ENCODE peak calls at places on chromosomes 6 and 20, in five cellular contexts. One of them, this sample, is unnamed.

GRCh38 chr20:12093062-12093796 is 175.5 kb downstream of the BTBD3 start:
- DNase-seq in stomach: no peak
- DNase-seq in CD8-positive, alpha-beta T cell: no peak
- DNase-seq in A549: no peak
- DNase-seq in CD8-positive, alpha-beta memory T cell: no peak
- DNase-seq in this sample: no peak

GRCh38 chr20:43746344-43747137 is 19.7 kb upstream of the GTSF1L start:
- DNase-seq in stomach: no peak
- DNase-seq in CD8-positive, alpha-beta T cell: no peak
- DNase-seq in A549: no peak
- DNase-seq in CD8-positive, alpha-beta memory T cell: no peak
- DNase-seq in this sample: no peak

GRCh38 chr6:113875470-113875869 is 18.3 kb downstream of the MARCKS start:
- DNase-seq in stomach: no peak
- DNase-seq in CD8-positive, alpha-beta T cell: no peak
- DNase-seq in A549: no peak
- DNase-seq in CD8-positive, alpha-beta memory T cell: no peak
- DNase-seq in this sample: no peak

GRCh38 chr20:49045440-49046086 is 549 bp upstream of the CSE1L start:
- DNase-seq in stomach: peak; percentile 37
- DNase-seq in CD8-positive, alpha-beta T cell: no peak
- DNase-seq in A549: no peak
- DNase-seq in CD8-positive, alpha-beta memory T cell: no peak
- DNase-seq in this sample: no peak

GRCh38 chr20:3590164-3590563 is 73.0 kb downstream of the GFRA4 start:
- DNase-seq in stomach: no peak
- DNase-seq in CD8-positive, alpha-beta T cell: no peak
- DNase-seq in A549: no peak
- DNase-seq in CD8-positive, alpha-beta memory T cell: no peak
- DNase-seq in this sample: no peak

GRCh38 chr6:133341607-133342158 is 100.5 kb downstream of the EYA4 start:
- DNase-seq in stomach: no peak
- DNase-seq in CD8-positive, alpha-beta T cell: no peak
- DNase-seq in A549: no peak
- DNase-seq in CD8-positive, alpha-beta memory T cell: no peak
- DNase-seq in this sample: no peak

GRCh38 chr6:166743925-166744653 is 117.0 kb upstream of the RPS6KA2 start:
- DNase-seq in stomach: no peak
- DNase-seq in CD8-positive, alpha-beta T cell: no peak
- DNase-seq in A549: no peak
- DNase-seq in CD8-positive, alpha-beta memory T cell: no peak
- DNase-seq in this sample: no peak

GRCh38 chr20:8981482-8981881 is 87.4 kb upstream of the PLCB4 start:
- DNase-seq in stomach: peak; percentile 46
- DNase-seq in CD8-positive, alpha-beta T cell: no peak
- DNase-seq in A549: no peak
- DNase-seq in CD8-positive, alpha-beta memory T cell: no peak
- DNase-seq in this sample: no peak

GRCh38 chr6:33112148-33112547 is 36.4 kb downstream of the HLA-DPB1 start:
- DNase-seq in stomach: no peak
- DNase-seq in CD8-positive, alpha-beta T cell: no peak
- DNase-seq in A549: no peak
- DNase-seq in CD8-positive, alpha-beta memory T cell: peak; percentile 37
- DNase-seq in this sample: no peak

GRCh38 chr6:170256641-170257040 is 34.2 kb downstream of the DLL1 start:
- DNase-seq in stomach: no peak
- DNase-seq in CD8-positive, alpha-beta T cell: no peak
- DNase-seq in A549: no peak
- DNase-seq in CD8-positive, alpha-beta memory T cell: no peak
- DNase-seq in this sample: no peak

GRCh38 chr6:47059216-47059885 is 17.2 kb upstream of the ADGRF1 start:
- DNase-seq in stomach: no peak
- DNase-seq in CD8-positive, alpha-beta T cell: no peak
- DNase-seq in A549: no peak
- DNase-seq in CD8-positive, alpha-beta memory T cell: no peak
- DNase-seq in this sample: no peak

GRCh38 chr6:155943635-155944034 is 488.0 kb upstream of the NOX3 start:
- DNase-seq in stomach: no peak
- DNase-seq in CD8-positive, alpha-beta T cell: no peak
- DNase-seq in A549: no peak
- DNase-seq in CD8-positive, alpha-beta memory T cell: no peak
- DNase-seq in this sample: no peak

GRCh38 chr6:14200047-14200446 is 82.5 kb downstream of the CD83 start:
- DNase-seq in stomach: no peak
- DNase-seq in CD8-positive, alpha-beta T cell: no peak
- DNase-seq in A549: no peak
- DNase-seq in CD8-positive, alpha-beta memory T cell: no peak
- DNase-seq in this sample: no peak

GRCh38 chr6:148304976-148305375 is 37.7 kb upstream of the SASH1 start:
- DNase-seq in stomach: no peak
- DNase-seq in CD8-positive, alpha-beta T cell: no peak
- DNase-seq in A549: no peak
- DNase-seq in CD8-positive, alpha-beta memory T cell: no peak
- DNase-seq in this sample: no peak

GRCh38 chr20:59273699-59274380 is 26.6 kb upstream of the EDN3 start:
- DNase-seq in stomach: no peak
- DNase-seq in CD8-positive, alpha-beta T cell: no peak
- DNase-seq in A549: no peak
- DNase-seq in CD8-positive, alpha-beta memory T cell: no peak
- DNase-seq in this sample: no peak

GRCh38 chr20:51195419-51195901 is 172.6 kb upstream of the KCNG1 start:
- DNase-seq in stomach: no peak
- DNase-seq in CD8-positive, alpha-beta T cell: no peak
- DNase-seq in A549: no peak
- DNase-seq in CD8-positive, alpha-beta memory T cell: no peak
- DNase-seq in this sample: no peak

GRCh38 chr6:137827977-137828815 is 38.9 kb upstream of the TNFAIP3 start:
- DNase-seq in stomach: no peak
- DNase-seq in CD8-positive, alpha-beta T cell: no peak
- DNase-seq in A549: no peak
- DNase-seq in CD8-positive, alpha-beta memory T cell: peak; percentile 20
- DNase-seq in this sample: no peak

GRCh38 chr6:107534762-107535161 is 44.8 kb downstream of the SOBP start:
- DNase-seq in stomach: no peak
- DNase-seq in CD8-positive, alpha-beta T cell: no peak
- DNase-seq in A549: no peak
- DNase-seq in CD8-positive, alpha-beta memory T cell: no peak
- DNase-seq in this sample: no peak

GRCh38 chr20:2507875-2508630 is 662 bp downstream of the ZNF343 start:
- DNase-seq in stomach: peak; percentile 27
- DNase-seq in CD8-positive, alpha-beta T cell: no peak
- DNase-seq in A549: peak; percentile 46
- DNase-seq in CD8-positive, alpha-beta memory T cell: peak; percentile 6
- DNase-seq in this sample: no peak

GRCh38 chr6:166640342-166641043 is 13.4 kb upstream of the RPS6KA2 start:
- DNase-seq in stomach: peak; percentile 59
- DNase-seq in CD8-positive, alpha-beta T cell: no peak
- DNase-seq in A549: no peak
- DNase-seq in CD8-positive, alpha-beta memory T cell: no peak
- DNase-seq in this sample: no peak

GRCh38 chr6:169777896-169778295 is 26.5 kb downstream of the ERMARD start:
- DNase-seq in stomach: no peak
- DNase-seq in CD8-positive, alpha-beta T cell: no peak
- DNase-seq in A549: no peak
- DNase-seq in CD8-positive, alpha-beta memory T cell: no peak
- DNase-seq in this sample: no peak

GRCh38 chr6:11298651-11299420 is 66.4 kb upstream of the NEDD9 start:
- DNase-seq in stomach: peak; percentile 49
- DNase-seq in CD8-positive, alpha-beta T cell: no peak
- DNase-seq in A549: no peak
- DNase-seq in CD8-positive, alpha-beta memory T cell: no peak
- DNase-seq in this sample: no peak

GRCh38 chr20:36824142-36824940 is 50.8 kb upstream of the DSN1 start:
- DNase-seq in stomach: no peak
- DNase-seq in CD8-positive, alpha-beta T cell: no peak
- DNase-seq in A549: no peak
- DNase-seq in CD8-positive, alpha-beta memory T cell: no peak
- DNase-seq in this sample: no peak

GRCh38 chr6:66926060-66926459 is 1219.0 kb upstream of the EYS start:
- DNase-seq in stomach: no peak
- DNase-seq in CD8-positive, alpha-beta T cell: no peak
- DNase-seq in A549: no peak
- DNase-seq in CD8-positive, alpha-beta memory T cell: no peak
- DNase-seq in this sample: no peak

GRCh38 chr6:50714487-50715379 is 1.4 kb downstream of the TFAP2D start:
- DNase-seq in stomach: no peak
- DNase-seq in CD8-positive, alpha-beta T cell: no peak
- DNase-seq in A549: no peak
- DNase-seq in CD8-positive, alpha-beta memory T cell: no peak
- DNase-seq in this sample: no peak

GRCh38 chr6:139531148-139531547 is 156.7 kb upstream of the CITED2 start:
- DNase-seq in stomach: no peak
- DNase-seq in CD8-positive, alpha-beta T cell: no peak
- DNase-seq in A549: no peak
- DNase-seq in CD8-positive, alpha-beta memory T cell: no peak
- DNase-seq in this sample: peak; percentile 41

GRCh38 chr20:9909167-9909566 is 70.3 kb upstream of the PAK5 start:
- DNase-seq in stomach: no peak
- DNase-seq in CD8-positive, alpha-beta T cell: no peak
- DNase-seq in A549: no peak
- DNase-seq in CD8-positive, alpha-beta memory T cell: no peak
- DNase-seq in this sample: no peak

GRCh38 chr6:117441824-117442264 is 16.1 kb upstream of the ROS1 start:
- DNase-seq in stomach: no peak
- DNase-seq in CD8-positive, alpha-beta T cell: no peak
- DNase-seq in A549: peak; percentile 13
- DNase-seq in CD8-positive, alpha-beta memory T cell: no peak
- DNase-seq in this sample: no peak
- H3K4me3 ChIP-seq in stomach: no peak overlapping the region
- H3K4me3 ChIP-seq in CD8-positive, alpha-beta T cell: no peak overlapping the region
- H3K4me3 ChIP-seq in A549: no peak overlapping the region
- H3K4me3 ChIP-seq in CD8-positive, alpha-beta memory T cell: no peak overlapping the region
- H3K4me3 ChIP-seq in this sample: no peak overlapping the region

DNA sequence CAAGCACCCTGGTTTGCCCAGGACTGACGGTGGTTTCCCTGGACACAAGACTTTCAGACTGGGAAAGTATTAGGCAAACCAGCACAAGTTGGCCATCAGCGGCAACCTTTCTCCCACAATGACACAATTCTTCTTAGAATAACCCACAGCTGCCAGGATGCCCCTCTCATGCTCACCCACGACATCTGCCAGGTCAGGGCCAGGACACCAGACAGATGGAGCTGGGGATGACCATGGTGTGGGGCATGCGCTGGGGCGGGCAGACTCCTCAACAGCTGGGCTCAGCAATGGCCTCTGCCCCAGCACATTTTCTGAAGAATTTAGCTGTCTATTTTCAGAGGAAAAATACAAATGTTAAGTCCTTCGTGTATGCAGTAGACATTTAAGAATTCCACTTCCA is 226.4 kb downstream of the FNDC1 start:
- DNase-seq in stomach: no peak
- DNase-seq in CD8-positive, alpha-beta T cell: no peak
- DNase-seq in A549: no peak
- DNase-seq in CD8-positive, alpha-beta memory T cell: no peak
- DNase-seq in this sample: no peak
- H3K9me3 ChIP-seq in stomach: peaks cover 5% of the 10 kb centered on the region
- H3K9me3 ChIP-seq in CD8-positive, alpha-beta T cell: no peaks in the 10 kb centered on the region
- H3K9me3 ChIP-seq in A549: no peaks in the 10 kb centered on the region
- H3K9me3 ChIP-seq in CD8-positive, alpha-beta memory T cell: no peaks in the 10 kb centered on the region
- H3K9me3 ChIP-seq in this sample: no peaks in the 10 kb centered on the region

DNA sequence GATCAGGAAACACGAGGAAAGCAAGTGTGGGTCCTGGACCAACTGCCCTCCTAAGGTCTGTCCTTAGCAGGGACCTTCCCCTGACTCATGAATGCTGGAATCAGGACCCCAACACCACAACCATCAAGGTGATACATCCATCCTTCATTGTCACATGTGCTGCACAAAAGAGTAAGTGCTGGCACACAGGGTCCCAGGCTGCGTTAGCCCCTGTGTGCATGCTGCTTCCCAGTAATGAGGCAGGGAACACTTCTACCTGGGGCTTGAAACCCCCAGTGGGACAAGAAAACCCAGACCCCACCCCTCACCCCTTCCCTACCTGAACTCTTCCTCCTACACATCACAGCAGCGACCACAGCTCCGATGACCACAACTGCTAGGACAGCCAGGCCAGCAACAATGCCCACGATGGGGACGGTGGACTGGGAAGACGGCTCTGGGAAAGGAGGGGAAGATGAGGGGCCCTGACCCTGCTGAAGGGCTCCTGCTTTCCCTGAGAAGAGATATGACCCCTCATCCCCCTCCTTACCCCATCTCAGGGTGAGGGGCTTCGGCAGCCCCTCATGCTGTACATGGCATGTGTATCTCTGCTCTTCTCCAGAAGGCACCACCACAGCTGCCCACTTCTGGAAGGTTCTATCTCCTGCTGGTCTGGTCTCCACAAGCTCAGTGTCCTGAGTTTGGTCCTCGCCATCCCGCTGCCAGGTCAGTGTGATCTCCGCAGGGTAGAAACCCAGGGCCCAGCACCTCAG is 2.0 kb downstream of the HLA-B start:
- DNase-seq in stomach: no peak
- DNase-seq in CD8-positive, alpha-beta T cell: no peak
- DNase-seq in A549: no peak
- DNase-seq in CD8-positive, alpha-beta memory T cell: peak; percentile 10
- DNase-seq in this sample: peak; percentile 5
- H3K4me3 ChIP-seq in stomach: peak overlapping the region; percentile 58
- H3K4me3 ChIP-seq in CD8-positive, alpha-beta T cell: peak overlapping the region; percentile 92
- H3K4me3 ChIP-seq in A549: no peak overlapping the region
- H3K4me3 ChIP-seq in CD8-positive, alpha-beta memory T cell: peak overlapping the region; percentile 100
- H3K4me3 ChIP-seq in this sample: peak overlapping the region; percentile 77

GRCh38 chr6:2716926-2717700 is 33.6 kb downstream of the MYLK4 start:
- DNase-seq in stomach: no peak
- DNase-seq in CD8-positive, alpha-beta T cell: no peak
- DNase-seq in A549: no peak
- DNase-seq in CD8-positive, alpha-beta memory T cell: no peak
- DNase-seq in this sample: no peak
- H3K9me3 ChIP-seq in stomach: no peaks in the 10 kb centered on the region
- H3K9me3 ChIP-seq in CD8-positive, alpha-beta T cell: no peaks in the 10 kb centered on the region
- H3K9me3 ChIP-seq in A549: no peaks in the 10 kb centered on the region
- H3K9me3 ChIP-seq in CD8-positive, alpha-beta memory T cell: no peaks in the 10 kb centered on the region
- H3K9me3 ChIP-seq in this sample: no peaks in the 10 kb centered on the region

DNA sequence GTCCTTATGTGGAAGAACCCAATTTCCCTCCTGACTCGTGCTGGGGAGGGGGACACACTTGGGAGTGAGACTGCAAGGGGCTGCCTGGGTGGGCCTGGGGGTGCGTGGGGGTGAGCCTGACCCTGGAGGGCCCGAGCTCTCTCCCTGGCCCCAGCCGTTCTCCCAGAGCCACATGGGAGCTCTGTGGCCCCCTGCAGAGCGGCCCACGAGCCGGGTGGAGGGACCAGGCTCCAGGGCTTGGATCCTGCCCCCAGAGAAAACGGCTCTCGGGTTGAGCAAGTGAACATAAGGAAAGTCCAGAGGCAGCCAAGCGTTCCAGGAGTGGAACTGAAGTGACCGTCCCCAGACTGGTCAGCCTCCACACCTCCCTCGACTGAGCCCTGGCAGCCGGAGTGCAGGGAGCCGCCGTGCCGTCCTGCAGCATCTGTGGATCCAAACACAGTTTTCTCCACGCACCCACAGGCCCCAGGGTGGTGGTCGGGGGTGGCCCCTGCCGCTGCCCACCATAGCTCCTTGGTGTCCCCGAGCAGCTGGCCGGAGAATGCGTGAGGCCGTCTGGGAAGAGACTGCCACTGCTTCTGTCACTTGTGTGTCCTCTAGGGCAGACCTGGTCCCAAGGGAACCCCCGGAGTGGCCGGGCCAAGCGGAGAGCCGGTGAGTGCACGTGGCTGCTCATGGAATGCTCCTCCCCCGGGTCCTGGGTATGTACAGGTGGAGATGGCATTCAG is 10.6 kb downstream of the COL9A3 start:
- DNase-seq in stomach: no peak
- DNase-seq in CD8-positive, alpha-beta T cell: no peak
- DNase-seq in A549: no peak
- DNase-seq in CD8-positive, alpha-beta memory T cell: no peak
- DNase-seq in this sample: no peak
- H3K4me3 ChIP-seq in stomach: no peak overlapping the region
- H3K4me3 ChIP-seq in CD8-positive, alpha-beta T cell: no peak overlapping the region
- H3K4me3 ChIP-seq in A549: no peak overlapping the region
- H3K4me3 ChIP-seq in CD8-positive, alpha-beta memory T cell: no peak overlapping the region
- H3K4me3 ChIP-seq in this sample: no peak overlapping the region